ENCODE peak calls at places on chromosomes 11 and 22, in five cellular contexts. C, W, R, Y and L are unnamed samples. For H3K79me2 and H3K4me1, the result is how much of the 10 kb centered on the place peaks cover.

GRCh38 chr11:20158597-20159257 is 1.5 kb downstream of the DBX1 start:
- DNase-seq in C (peak), W (no peak), R (peak), Y (peak), L (peak)

GRCh38 chr11:17978553-17979287 is 34.1 kb downstream of the SERGEF start:
- DNase-seq in W (peak), C (peak), R (peak), Y (peak), L (no peak)

GRCh38 chr11:44305643-44306468 is 4.1 kb downstream of the ALX4 start:
- DNase-seq in Y (peak), W (peak), C (no peak), R (no peak), L (no peak)

GRCh38 chr11:11708256-11708655 is 86.5 kb upstream of the GALNT18 start:
- DNase-seq in W (no peak), R (no peak), Y (no peak), C (peak), L (no peak)

GRCh38 chr22:40668611-40669390 is 10.5 kb upstream of the MCHR1 start:
- DNase-seq in Y (peak), W (no peak), R (no peak), C (peak), L (peak)

GRCh38 chr22:17077255-17077654 is 7.5 kb upstream of the IL17RA start:
- DNase-seq in W (no peak), R (no peak), C (peak), Y (no peak), L (peak)

GRCh38 chr22:50085211-50085999 is at the start of gene MLC1:
- DNase-seq in Y (no peak), R (no peak), W (no peak), C (no peak), L (peak)

GRCh38 chr22:36299911-36300310 is 47.0 kb downstream of the APOL1 start:
- DNase-seq in C (no peak), R (no peak), W (no peak), Y (no peak), L (no peak)

GRCh38 chr22:17135153-17135760 is 14.1 kb upstream of the TMEM121B start:
- DNase-seq in Y (no peak), C (no peak), W (no peak), R (no peak), L (no peak)

GRCh38 chr22:44797181-44797720 is 44.9 kb downstream of the ARHGAP8 start:
- DNase-seq in W (no peak), Y (no peak), C (no peak), R (no peak), L (no peak)

GRCh38 chr22:45338795-45339194 is 29.1 kb downstream of the FAM118A start:
- DNase-seq in C (no peak), W (no peak), Y (no peak), R (no peak), L (no peak)

GRCh38 chr22:27438271-27438980 is 363.1 kb downstream of the MN1 start:
- DNase-seq in W (no peak), C (peak), Y (peak), R (no peak), L (no peak)

GRCh38 chr11:16049611-16050010 is 306.7 kb downstream of the SOX6 start:
- DNase-seq in W (no peak), C (no peak), R (peak), Y (peak), L (no peak)

GRCh38 chr22:25210831-25211230 is 8.6 kb upstream of the CRYBB2 start:
- DNase-seq in W (no peak), R (no peak), C (no peak), Y (no peak), L (no peak)

GRCh38 chr11:34051349-34052035 is at the start of gene CAPRIN1:
- DNase-seq in R (peak), Y (peak), W (peak), C (peak), L (peak)

GRCh38 chr11:91846002-91846401 is 378.6 kb upstream of the FAT3 start:
- DNase-seq in R (no peak), C (no peak), Y (no peak), W (no peak), L (no peak)

GRCh38 chr22:27264184-27264583 is 537.4 kb downstream of the MN1 start:
- DNase-seq in Y (no peak), R (no peak), C (no peak), W (no peak), L (no peak)

GRCh38 chr22:46443850-46444389 is 93.5 kb downstream of the CELSR1 start:
- DNase-seq in W (no peak), Y (peak), R (no peak), C (no peak), L (no peak)

GRCh38 chr22:24554316-24555159 is at the start of gene GUCD1:
- DNase-seq in R (peak), C (peak), W (peak), Y (peak), L (peak)

GRCh38 chr22:44389926-44390925 is 77.5 kb upstream of the SHISAL1 start:
- DNase-seq in R (no peak), C (no peak), W (no peak), Y (no peak), L (no peak)

GRCh38 chr11:87007938-87008337 is 29.8 kb upstream of the TMEM135 start:
- DNase-seq in W (no peak), Y (no peak), R (no peak), C (peak), L (peak)

GRCh38 chr22:20943104-20943933 is 23.7 kb upstream of the AIFM3 start:
- DNase-seq in R (no peak), W (no peak), Y (no peak), C (no peak), L (no peak)

DNA sequence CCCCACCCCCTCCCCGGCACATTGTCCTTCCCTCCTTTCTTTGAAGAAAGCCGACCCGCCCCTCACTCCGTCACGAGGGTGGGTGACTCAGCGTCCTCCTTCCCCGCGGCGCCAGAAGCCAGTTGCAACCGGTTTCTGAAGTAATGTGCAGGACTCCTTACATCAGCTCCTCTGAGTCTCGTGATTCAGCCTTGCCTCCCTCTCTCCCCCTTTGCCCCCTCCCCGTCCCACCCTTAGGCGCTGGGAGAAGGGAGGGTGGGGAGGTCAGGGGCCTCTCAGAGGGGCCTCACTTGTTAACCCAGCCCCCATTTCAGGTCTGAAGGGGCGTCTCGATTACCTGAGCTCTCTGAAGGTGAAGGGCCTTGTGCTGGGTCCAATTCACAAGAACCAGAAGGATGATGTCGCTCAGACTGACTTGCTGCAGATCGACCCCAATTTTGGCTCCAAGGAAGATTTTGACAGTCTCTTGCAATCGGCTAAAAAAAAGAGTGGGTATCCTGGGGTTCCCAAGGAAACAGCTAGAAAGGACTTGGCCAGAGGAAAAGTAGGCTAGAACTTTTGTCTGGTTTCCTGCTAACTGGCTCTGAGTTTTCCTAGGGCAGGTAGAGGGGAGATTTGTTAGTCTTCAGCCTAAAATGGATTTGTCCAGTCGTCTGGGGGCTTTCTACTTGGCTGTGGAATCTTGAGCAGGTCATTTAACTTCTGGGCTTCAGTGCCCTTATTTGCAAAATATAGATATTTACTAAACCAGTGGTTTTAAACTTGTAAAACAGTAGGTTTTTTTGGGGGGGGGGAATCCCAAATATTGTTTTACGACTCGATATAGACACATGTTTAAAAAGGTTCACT is 1.1 kb downstream of the SLC3A2 start:
- DNase-seq in R (no peak), W (peak), C (peak), Y (peak), L (peak)
- H3K79me2 ChIP-seq in R (under half), W (half or more), C (half or more), Y (half or more), L (half or more)

GRCh38 chr11:57644748-57645715 is 4.7 kb downstream of the YPEL4 start:
- DNase-seq in Y (peak), C (peak), R (peak), W (peak), L (peak)
- H3K4me1 ChIP-seq in Y (half or more), C (under half), R (under half), W (under half), L (under half)

GRCh38 chr11:75826463-75827220 is 11.6 kb downstream of the UVRAG start:
- DNase-seq in R (no peak), W (no peak), C (peak), Y (peak), L (no peak)

GRCh38 chr11:75816561-75817239 is 1.7 kb downstream of the UVRAG start:
- DNase-seq in W (no peak), R (no peak), Y (no peak), C (peak), L (no peak)

GRCh38 chr11:75820636-75821035 is 5.6 kb downstream of the UVRAG start:
- DNase-seq in R (no peak), W (no peak), Y (no peak), C (peak), L (no peak)

GRCh38 chr11:75823415-75823814 is 8.4 kb downstream of the UVRAG start:
- DNase-seq in Y (no peak), C (no peak), W (no peak), R (no peak), L (no peak)

DNA sequence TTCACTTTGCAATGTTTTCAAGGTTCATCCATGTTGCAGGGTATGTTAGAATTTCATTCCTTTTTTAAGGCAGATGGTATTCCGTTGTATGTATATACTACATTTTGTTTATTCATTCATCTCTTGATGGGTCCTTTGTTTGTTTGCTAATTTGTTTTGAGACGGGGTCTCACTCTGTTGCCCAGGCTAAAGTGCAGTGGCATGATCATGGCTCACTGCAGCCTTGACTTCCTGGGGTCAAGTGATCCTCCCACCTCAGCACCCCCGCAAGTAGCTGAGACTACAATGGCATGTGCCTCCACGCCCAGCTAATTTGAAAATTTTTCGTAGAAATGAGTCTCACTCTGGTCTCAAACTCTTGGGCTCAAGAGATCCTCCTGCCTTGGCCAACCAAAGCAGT is 6.2 kb downstream of the UVRAG start:
- DNase-seq in R (no peak), Y (no peak), W (no peak), C (no peak), L (no peak)
- H3K79me2 ChIP-seq in R (under half), Y (half or more), W (half or more), C (half or more), L (half or more)

DNA sequence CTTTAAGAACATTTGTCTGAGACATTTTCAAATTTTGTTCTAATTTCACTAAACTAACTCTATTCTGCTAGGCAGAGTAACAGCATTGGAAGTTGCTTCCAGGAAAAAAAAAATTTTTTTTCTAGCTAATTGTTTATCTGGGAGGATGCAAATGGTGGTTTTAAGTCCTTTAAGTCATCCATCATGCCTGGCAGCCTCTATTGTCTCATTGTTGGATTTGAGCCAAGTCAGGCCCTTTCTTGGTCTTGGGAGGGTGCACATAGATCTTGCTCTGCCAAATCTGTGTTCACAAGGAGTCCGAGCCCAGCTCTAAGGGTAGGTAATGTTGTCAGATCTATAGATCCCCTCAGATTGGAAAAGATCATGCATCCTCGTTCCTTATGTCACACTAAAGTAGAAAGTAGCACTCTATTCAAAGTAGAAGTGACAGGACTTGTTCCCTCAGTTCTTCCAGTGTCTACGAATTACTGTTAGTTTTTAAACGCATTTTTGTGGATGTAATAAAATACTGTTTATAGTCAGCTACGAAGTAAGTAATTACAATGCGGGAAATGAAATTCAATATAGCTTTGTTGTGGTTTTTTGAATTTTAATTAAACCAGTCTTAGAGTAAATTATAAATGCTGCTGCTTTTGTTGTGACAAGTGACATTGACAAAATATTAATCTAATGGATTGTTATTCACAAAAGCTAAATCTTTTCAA is 166.0 kb upstream of the RASSF10 start:
- DNase-seq in C (peak), Y (peak), R (no peak), W (no peak), L (peak)
- H3K4me1 ChIP-seq in C (half or more), Y (half or more), R (under half), W (under half), L (under half)

GRCh38 chr11:8682219-8683114 is at the start of the genes RPL27A and TRIM66:
- DNase-seq in R (peak), C (peak), W (peak), Y (peak), L (peak)
- H3K79me2 ChIP-seq in R (under half), C (under half), W (half or more), Y (under half), L (under half)

GRCh38 chr22:30224161-30224857 is 22.2 kb downstream of the LIF start:
- DNase-seq in Y (no peak), C (peak), R (no peak), W (peak), L (peak)
- H3K4me1 ChIP-seq in Y (under half), C (under half), R (under half), W (under half), L (under half)

DNA sequence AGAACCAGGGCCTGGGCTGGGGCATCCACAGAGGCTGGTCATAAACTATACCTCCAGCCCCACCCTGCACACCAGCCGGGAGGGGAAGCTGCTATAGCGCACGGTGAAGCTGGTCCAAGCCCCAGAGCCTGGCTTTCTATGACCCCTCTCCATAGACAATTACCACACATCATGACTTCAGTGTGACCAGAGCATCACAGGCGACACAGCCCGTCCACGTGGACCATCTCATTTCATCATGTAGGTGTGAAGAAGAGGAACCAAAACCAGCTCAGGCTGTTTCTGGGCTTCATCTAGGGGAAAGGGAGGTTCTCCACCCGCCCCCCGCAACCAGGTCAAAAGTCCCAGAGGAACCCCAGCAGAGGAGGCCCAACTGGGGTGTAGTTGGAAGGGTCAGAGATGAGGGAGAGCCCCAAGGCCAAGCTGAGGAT is 3.0 kb downstream of the CXCR5 start:
- DNase-seq in W (no peak), C (no peak), R (no peak), Y (no peak), L (no peak)
- H3K79me2 ChIP-seq in W (under half), C (under half), R (under half), Y (under half), L (under half)

DNA sequence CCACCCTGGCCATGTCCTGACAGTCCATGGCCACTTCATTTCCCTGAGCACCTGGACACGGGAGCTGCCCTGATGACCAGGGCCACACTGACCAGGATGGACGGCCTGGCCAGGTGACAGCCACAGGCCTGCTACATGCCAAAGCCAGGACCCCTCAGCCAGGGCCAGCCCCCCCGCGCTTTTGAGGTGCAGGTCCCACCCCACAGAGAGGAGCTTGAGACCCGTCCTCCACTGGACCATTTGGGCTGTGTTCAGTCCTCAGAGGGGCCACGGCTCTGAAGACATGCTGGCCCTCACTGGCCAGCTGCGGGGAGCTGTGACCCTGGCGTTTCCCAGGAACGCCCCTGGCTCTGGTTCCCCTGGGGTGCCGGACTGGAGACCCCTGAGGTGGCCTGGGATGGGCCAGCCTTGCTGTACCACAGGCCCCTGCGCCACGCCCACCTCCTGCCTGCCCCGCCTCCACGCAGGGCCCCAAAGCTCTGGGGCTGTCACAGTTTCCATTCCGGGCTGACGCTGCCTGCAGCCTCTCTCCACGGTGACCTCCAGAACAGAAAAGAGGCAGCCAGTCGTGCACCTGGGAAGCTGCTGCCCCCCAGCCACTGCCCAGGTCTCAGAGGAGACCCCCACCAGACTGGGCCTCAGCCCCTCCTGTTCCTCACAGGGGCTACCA is 18.2 kb downstream of the EPS8L2 start:
- DNase-seq in R (peak), C (no peak), Y (no peak), W (no peak), L (no peak)
- H3K4me1 ChIP-seq in R (under half), C (under half), Y (under half), W (under half), L (under half)

GRCh38 chr11:93529707-93530467 is 13.3 kb downstream of the SMCO4 start:
- DNase-seq in W (no peak), R (no peak), C (peak), Y (no peak), L (peak)

GRCh38 chr11:93526058-93526633 is 17.0 kb downstream of the SMCO4 start:
- DNase-seq in Y (no peak), W (no peak), R (no peak), C (no peak), L (no peak)

GRCh38 chr11:93528757-93529639 is 14.2 kb downstream of the SMCO4 start:
- DNase-seq in Y (no peak), W (no peak), C (peak), R (no peak), L (no peak)

GRCh38 chr11:93526691-93527583 is 16.3 kb downstream of the SMCO4 start:
- DNase-seq in W (no peak), Y (no peak), C (no peak), R (no peak), L (no peak)

DNA sequence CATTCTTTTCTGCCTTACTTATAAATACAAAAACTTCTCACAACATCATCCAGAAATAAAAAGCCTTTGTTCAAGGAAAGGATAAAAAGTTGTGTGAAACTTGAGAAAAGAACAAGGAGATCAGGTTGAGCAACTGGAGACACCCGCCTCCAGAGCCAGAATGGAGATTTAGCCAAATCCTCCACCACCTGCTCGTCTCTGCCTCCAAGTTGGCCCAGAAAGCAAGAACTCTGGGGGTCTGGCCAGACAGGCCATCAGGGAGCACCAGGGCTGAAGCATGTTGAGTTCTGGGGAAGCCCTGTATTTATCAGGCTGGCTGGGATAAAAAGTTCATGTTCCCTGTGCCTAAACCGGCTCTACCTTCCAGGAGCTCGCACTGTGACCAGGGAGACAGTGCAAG is 14.9 kb downstream of the SMCO4 start:
- DNase-seq in W (no peak), R (no peak), Y (no peak), C (no peak), L (no peak)
- H3K79me2 ChIP-seq in W (under half), R (under half), Y (half or more), C (under half), L (under half)

DNA sequence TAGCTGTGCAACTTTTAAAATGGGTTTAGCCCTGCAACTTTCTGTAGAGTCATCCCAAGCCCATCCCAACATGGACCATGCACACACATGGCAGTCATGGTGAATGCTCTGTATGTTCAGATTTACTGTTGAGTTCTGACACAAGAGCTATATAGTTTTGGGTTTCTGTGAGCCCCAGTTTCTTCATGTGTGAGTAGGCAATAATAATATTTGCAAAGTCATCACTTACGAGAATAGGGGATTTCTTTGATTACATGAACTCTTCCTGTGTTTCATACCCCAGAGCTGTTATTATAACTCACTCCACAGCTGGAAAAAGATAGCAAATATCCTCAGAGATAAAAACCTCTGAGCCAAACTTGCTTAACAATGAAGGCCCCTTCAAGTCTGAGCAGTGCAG is 768.0 kb upstream of the API5 start:
- DNase-seq in C (no peak), W (no peak), R (no peak), Y (no peak), L (no peak)
- H3K4me1 ChIP-seq in C (under half), W (under half), R (under half), Y (under half), L (under half)